ENCODE peak calls at places on chromosomes 6 and 20, in four cellular contexts. O is PC-9, Z is NCI-H69, G is endothelial cell of umbilical vein. I is an unnamed sample.

GRCh38 chr6:3825851-3826581 is 23.2 kb upstream of the FAM50B start:
- DNase-seq in Z (no peak), G (peak), O (peak), I (peak)

GRCh38 chr6:111124406-111124805 is 37.1 kb downstream of the SLC16A10 start:
- DNase-seq in O (no peak), G (no peak), Z (no peak), I (no peak)

GRCh38 chr6:31821301-31822037 is 6.1 kb upstream of the HSPA1B start:
- DNase-seq in G (peak), Z (peak), O (peak), I (no peak)

GRCh38 chr20:50387996-50388332 is 122.2 kb upstream of the PTPN1 start:
- DNase-seq in O (no peak), G (peak), Z (no peak), I (no peak)

GRCh38 chr20:63846128-63846771 is 15.0 kb upstream of the ABHD16B start:
- DNase-seq in Z (peak), O (peak), G (no peak), I (no peak)

GRCh38 chr20:37988555-37988954 is 44.7 kb downstream of the TTI1 start:
- DNase-seq in G (no peak), O (no peak), Z (no peak), I (no peak)

GRCh38 chr6:128280066-128280465 is 240.3 kb downstream of the PTPRK start:
- DNase-seq in O (no peak), Z (no peak), G (no peak), I (no peak)

GRCh38 chr6:14272111-14273085 is 154.8 kb downstream of the CD83 start:
- DNase-seq in Z (no peak), O (peak), G (no peak), I (no peak)

GRCh38 chr6:9224539-9224938 is 789.2 kb upstream of the SLC35B3 start:
- DNase-seq in G (no peak), Z (no peak), O (no peak), I (no peak)

GRCh38 chr6:107264357-107264831 is 149.1 kb upstream of the BEND3 start:
- DNase-seq in Z (peak), G (peak), O (no peak), I (no peak)

GRCh38 chr20:53157443-53158408 is 185.6 kb downstream of the TSHZ2 start:
- DNase-seq in O (peak), G (peak), Z (peak), I (no peak)

GRCh38 chr20:48723308-48724264 is 104.2 kb downstream of the PREX1 start:
- DNase-seq in O (no peak), G (peak), Z (peak), I (peak)

GRCh38 chr6:27250955-27251671 is 3.6 kb downstream of the PRSS16 start:
- DNase-seq in O (peak), G (no peak), Z (peak), I (no peak)

I was measured in thoracic aorta.